ENCODE peak calls at places on chromosomes 11 and 22, in six cellular contexts. O is T-helper 1 cell, U is K562, W is OCI-LY7, D is right cardiac atrium, N is GM23248. L is an unnamed sample.

GRCh38 chr11:118434553-118435232 is 1.6 kb upstream of the KMT2A start:
- DNase-seq in W (peak; percentile 59), N (peak; percentile 73), U (no peak), O (peak; percentile 32), D (no peak), L (peak; percentile 23)

GRCh38 chr22:41123151-41123550 is 30.8 kb downstream of the EP300 start:
- DNase-seq in W (no peak), D (no peak), N (no peak), O (no peak), U (no peak), L (no peak)

GRCh38 chr11:63556404-63556803 is 6.8 kb downstream of the PLAAT2 start:
- DNase-seq in D (no peak), U (no peak), O (no peak), N (no peak), W (no peak), L (no peak)

GRCh38 chr11:47033439-47033838 is 96.9 kb downstream of the CSTPP1 start:
- DNase-seq in U (no peak), O (no peak), D (no peak), W (no peak), N (peak; percentile 36), L (no peak)

GRCh38 chr11:36462321-36462720 is 47.8 kb downstream of the TRAF6 start:
- DNase-seq in U (no peak), N (no peak), W (no peak), D (no peak), O (no peak), L (no peak)

GRCh38 chr11:17219016-17219415 is 11.2 kb upstream of the PIK3C2A start:
- DNase-seq in N (peak; percentile 34), D (no peak), W (no peak), U (no peak), O (no peak), L (no peak)

GRCh38 chr11:95567685-95568084 is 221.9 kb downstream of the FAM76B start:
- DNase-seq in O (no peak), D (no peak), W (no peak), N (peak; percentile 81), U (no peak), L (no peak)

GRCh38 chr11:2444301-2445106 is at the start of the genes KCNQ1 and TRPM5:
- DNase-seq in O (peak; percentile 71), N (no peak), W (peak; percentile 69), D (no peak), U (peak; percentile 98), L (no peak)

GRCh38 chr22:46362221-46362933 is 26.9 kb downstream of the TRMU start:
- DNase-seq in O (no peak), D (no peak), W (peak; percentile 78), U (no peak), N (no peak), L (no peak)

GRCh38 chr11:10323793-10324170 is 18.9 kb downstream of the ADM start:
- DNase-seq in U (no peak), O (no peak), N (peak; percentile 74), D (no peak), W (no peak), L (no peak)

GRCh38 chr11:86151188-86152005 is 82.5 kb upstream of the PICALM start:
- DNase-seq in W (no peak), O (no peak), N (peak; percentile 58), U (peak; percentile 76), D (peak; percentile 41), L (no peak)

GRCh38 chr11:124069429-124070401 is 28.6 kb upstream of the OR10G7 start:
- DNase-seq in O (no peak), D (peak; percentile 28), N (peak; percentile 78), W (peak; percentile 72), U (peak; percentile 44), L (no peak)

GRCh38 chr11:45336136-45336535 is 50.0 kb upstream of the SYT13 start:
- DNase-seq in W (peak; percentile 45), N (no peak), D (no peak), O (no peak), U (no peak), L (no peak)

GRCh38 chr11:66749091-66749490 is 20.1 kb upstream of the SPTBN2 start:
- DNase-seq in D (no peak), W (no peak), N (no peak), U (no peak), O (no peak), L (no peak)

GRCh38 chr11:35373284-35373933 is 45.9 kb downstream of the SLC1A2 start:
- DNase-seq in U (no peak), W (no peak), D (no peak), N (peak; percentile 31), O (no peak), L (no peak)

L was measured in central memory CD8-positive, alpha-beta T cell.